ENCODE peak calls at places on chromosomes 16 and 17, in six cellular contexts. T is HCT116, N is transverse colon, V is stomach, M is GM12878, O is prostate gland. B is an unnamed sample.
A peak's percentile ranks its signal among the peaks of the same experiment; 100 is the strongest.

GRCh38 chr17:11241611-11242226 is 706 bp downstream of the SHISA6 start:
- DNase-seq in V (peak; percentile 79), M (no peak), T (no peak), N (peak; percentile 33), O (peak; percentile 54), B (peak; percentile 80)

GRCh38 chr17:81403040-81403467 is 7.8 kb downstream of the BAHCC1 start:
- DNase-seq in O (no peak), V (no peak), T (no peak), M (no peak), N (no peak), B (no peak)

GRCh38 chr17:21301593-21302550 is 17.4 kb downstream of the MAP2K3 start:
- DNase-seq in M (no peak), V (no peak), T (no peak), N (no peak), O (no peak), B (no peak)

GRCh38 chr16:72302352-72302751 is 130.4 kb upstream of the PMFBP1 start:
- DNase-seq in V (no peak), M (no peak), T (no peak), N (no peak), O (no peak), B (no peak)

GRCh38 chr17:77320501-77321256 is 179.9 kb downstream of the SEC14L1 start:
- DNase-seq in T (no peak), O (no peak), V (no peak), N (peak; percentile 29), M (peak; percentile 85), B (peak; percentile 92)

GRCh38 chr17:13415877-13416416 is 185.8 kb downstream of the HS3ST3A1 start:
- DNase-seq in T (peak; percentile 13), N (peak; percentile 60), V (no peak), O (peak; percentile 14), M (no peak), B (no peak)

GRCh38 chr16:73725147-73725546 is 571.5 kb upstream of the PSMD7 start:
- DNase-seq in M (no peak), V (no peak), T (no peak), N (no peak), O (no peak), B (no peak)

GRCh38 chr17:17125136-17126084 is 80.7 kb downstream of the PLD6 start:
- DNase-seq in O (no peak), M (no peak), V (no peak), N (no peak), T (no peak), B (no peak)

GRCh38 chr16:57807252-57807967 is 5.1 kb upstream of the KIFC3 start:
- DNase-seq in O (no peak), M (no peak), N (no peak), V (no peak), T (no peak), B (no peak)

GRCh38 chr16:47236716-47237115 is 93.0 kb upstream of the NETO2 start:
- DNase-seq in V (no peak), O (no peak), N (no peak), T (no peak), M (no peak), B (no peak)

GRCh38 chr17:70084476-70084875 is 9.5 kb downstream of the KCNJ16 start:
- DNase-seq in M (no peak), T (no peak), N (no peak), O (no peak), V (no peak), B (no peak)

GRCh38 chr17:66230918-66231543 is 1.8 kb upstream of the APOH start:
- DNase-seq in M (no peak), N (no peak), V (no peak), T (no peak), O (no peak), B (no peak)

GRCh38 chr17:76501827-76502307 is 644 bp upstream of the RHBDF2 start:
- DNase-seq in O (no peak), V (peak; percentile 48), N (no peak), T (no peak), M (no peak), B (no peak)

GRCh38 chr16:86809458-86809955 is 231.2 kb downstream of the FOXL1 start:
- DNase-seq in T (no peak), M (no peak), V (no peak), N (no peak), O (no peak), B (no peak)

GRCh38 chr17:58191259-58191896 is 1.1 kb upstream of the EPX start:
- DNase-seq in N (no peak), M (no peak), O (no peak), T (no peak), V (no peak), B (no peak)

GRCh38 chr16:56107944-56108583 is 83.2 kb upstream of the GNAO1 start:
- DNase-seq in T (no peak), O (no peak), V (no peak), M (no peak), N (no peak), B (no peak)

GRCh38 chr17:33640629-33641028 is 347.5 kb upstream of the ASIC2 start:
- DNase-seq in M (no peak), V (no peak), T (no peak), O (no peak), N (no peak), B (no peak)

GRCh38 chr17:81329279-81329926 is 34.3 kb upstream of the SLC38A10 start:
- DNase-seq in M (no peak), N (peak; percentile 94), O (peak; percentile 94), V (peak; percentile 80), T (peak; percentile 91), B (peak; percentile 95)

GRCh38 chr17:65678534-65678933 is 117.1 kb upstream of the AXIN2 start:
- DNase-seq in N (no peak), O (no peak), T (no peak), V (no peak), M (no peak), B (no peak)

DNA sequence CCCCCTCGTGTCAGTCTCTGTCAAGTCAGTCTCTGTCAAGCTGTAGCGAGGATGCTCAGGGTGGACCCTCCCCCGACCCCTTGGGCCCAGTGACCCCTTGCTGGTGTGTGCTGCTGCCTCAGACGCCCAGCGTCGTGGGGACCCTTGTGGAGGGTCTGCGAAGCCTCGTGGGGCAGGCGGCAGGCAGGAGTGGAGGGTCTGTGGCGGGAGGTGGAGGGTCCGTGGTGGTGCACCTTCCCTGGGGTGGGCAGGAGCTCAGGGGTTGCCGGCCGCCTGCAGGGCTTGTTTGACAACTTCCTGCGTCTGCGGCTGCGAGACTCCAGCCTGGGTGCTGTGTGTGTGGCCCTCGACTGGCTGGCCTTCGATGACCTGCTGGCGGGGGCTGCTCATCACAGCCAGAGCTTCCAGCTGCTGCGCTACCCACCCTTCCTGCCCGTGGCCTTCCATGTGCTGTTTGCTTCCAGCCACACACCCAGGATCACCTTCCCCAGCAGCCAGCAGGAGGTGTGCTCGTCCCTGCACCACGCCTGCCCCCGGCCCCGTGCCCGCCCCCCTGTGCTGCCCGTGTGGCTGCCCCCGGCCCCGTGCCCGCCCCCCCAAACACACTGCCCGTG is 5.6 kb downstream of the GNG13 start:
- DNase-seq in M (no peak), O (no peak), V (no peak), T (no peak), N (no peak), B (no peak)
- TF ChIP-seq POLR2AphosphoS5 in M (no peak), O (no peak), V (no peak), T (no peak), N (no peak), B (no peak)

DNA sequence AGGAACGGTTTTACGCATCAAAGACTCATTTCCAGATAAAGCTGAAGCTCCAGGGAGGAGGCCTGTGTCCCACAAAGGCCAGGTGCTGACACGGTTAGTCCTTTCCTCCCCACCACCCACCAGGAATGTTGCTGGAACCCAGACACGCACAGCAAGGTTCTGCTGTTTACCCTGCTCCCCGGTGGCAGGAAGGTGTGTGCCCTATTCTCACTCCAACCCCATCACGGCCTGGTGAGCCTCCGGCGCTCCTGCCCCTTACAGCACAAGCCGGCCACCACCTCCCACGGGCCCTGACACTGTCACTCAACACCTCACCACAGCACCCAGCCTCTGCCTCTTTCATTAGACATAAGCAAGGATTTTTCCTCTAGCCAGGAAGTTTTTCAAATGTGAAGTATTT is 47.8 kb downstream of the ANKRD11 start:
- DNase-seq in T (no peak), M (no peak), O (no peak), N (no peak), V (no peak), B (no peak)
- H3K27ac ChIP-seq in T (peak overlapping the region; percentile 54), M (no peak overlapping the region), O (peak overlapping the region; percentile 55), N (peak overlapping the region; percentile 69), V (peak overlapping the region; percentile 48), B (peak overlapping the region; percentile 78)

DNA sequence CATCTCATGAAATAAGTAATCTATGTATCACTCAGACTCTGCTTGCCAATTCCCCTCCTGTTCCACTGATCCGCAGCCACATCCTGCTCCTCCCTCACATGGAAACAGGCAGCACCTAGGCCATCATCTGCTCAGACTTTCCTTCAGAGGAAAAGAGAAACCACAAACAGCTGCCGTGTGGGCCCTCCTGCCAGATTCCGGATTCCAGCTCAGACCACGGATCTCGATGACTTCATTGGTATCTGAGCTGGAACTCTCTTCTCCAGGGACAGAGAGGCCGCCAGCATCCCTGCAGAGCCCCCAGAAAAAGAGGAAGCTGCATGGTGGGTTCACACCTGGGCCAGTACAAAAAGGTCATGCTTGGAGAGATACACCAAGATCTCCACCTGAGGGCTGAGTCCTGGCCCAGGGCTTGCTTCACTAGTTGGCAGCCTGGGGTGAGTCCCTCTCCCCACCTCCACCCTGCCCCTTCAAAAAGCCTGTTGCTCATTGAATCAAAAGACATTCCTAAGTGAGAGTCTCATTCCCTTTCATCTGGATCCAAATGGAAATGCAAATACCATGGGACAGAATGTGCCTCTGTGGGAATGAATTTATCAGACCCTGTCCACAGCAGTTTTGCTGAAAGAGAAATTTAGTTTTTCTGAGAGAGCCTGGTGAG is 47.2 kb downstream of the HOXB1 start:
- DNase-seq in V (no peak), T (peak; percentile 95), O (peak; percentile 15), M (no peak), N (peak; percentile 38), B (no peak)
- TF ChIP-seq POLR2AphosphoS5 in V (no peak), T (peak; percentile 67), O (peak; percentile 14), M (no peak), N (no peak), B (no peak)

DNA sequence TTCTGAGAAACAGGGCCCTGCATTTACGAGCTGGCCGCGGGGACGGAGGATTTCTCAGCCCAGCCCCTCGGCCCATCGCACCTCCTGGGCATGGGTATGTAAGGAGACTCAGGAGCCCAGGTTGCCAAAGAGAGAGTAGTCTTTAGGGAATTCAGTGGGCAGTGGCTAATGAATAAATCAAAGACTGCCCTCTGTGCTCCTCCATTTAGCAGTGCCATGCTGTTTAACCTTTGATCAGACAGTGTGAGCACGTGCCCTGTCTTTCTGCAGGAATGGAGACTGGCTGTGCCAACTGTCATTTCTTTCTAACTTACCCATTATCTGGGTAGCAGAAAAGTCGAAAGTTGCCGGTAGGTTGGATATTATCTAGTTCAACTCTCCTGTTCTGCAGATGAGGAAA is 62.4 kb downstream of the CDRT4 start:
- DNase-seq in V (no peak), T (no peak), N (no peak), O (no peak), M (no peak), B (no peak)
- H3K27ac ChIP-seq in V (no peak overlapping the region), T (no peak overlapping the region), N (peak overlapping the region; percentile 49), O (no peak overlapping the region), M (no peak overlapping the region), B (no peak overlapping the region)

B was measured in suprapubic skin.